ENCODE peak calls at places on chromosomes 12 and 14, in five cellular contexts. V is fibroblast of lung, C is astrocyte, U is HepG2, S is K562. R is an unnamed sample.

GRCh38 chr14:104035300-104035699 is 50.2 kb upstream of the ASPG start:
- DNase-seq in V (no peak), C (no peak), U (no peak), S (no peak), R (no peak)

GRCh38 chr12:104720346-104721064 is 237.6 kb downstream of the SLC41A2 start:
- DNase-seq in V (peak), C (peak), U (no peak), S (no peak), R (no peak)

GRCh38 chr12:45615268-45615667 is 114.2 kb upstream of the ARID2 start:
- DNase-seq in V (peak), C (peak), U (no peak), S (no peak), R (peak)

GRCh38 chr12:109121346-109121880 is 5.0 kb downstream of the ACACB start:
- DNase-seq in V (no peak), C (no peak), U (no peak), S (no peak), R (no peak)

GRCh38 chr14:68864301-68864810 is 71.5 kb upstream of the ZFP36L1 start:
- DNase-seq in V (no peak), C (no peak), U (no peak), S (no peak), R (no peak)

GRCh38 chr14:76763362-76764041 is 2.2 kb downstream of the VASH1 start:
- DNase-seq in V (no peak), C (peak), U (no peak), S (no peak), R (no peak)

GRCh38 chr12:63911336-63911735 is 66.8 kb downstream of the SRGAP1 start:
- DNase-seq in V (no peak), C (peak), U (no peak), S (no peak), R (no peak)

GRCh38 chr12:87820524-87821194 is 208.5 kb downstream of the C12orf50 start:
- DNase-seq in V (peak), C (peak), U (no peak), S (no peak), R (peak)

GRCh38 chr12:76519538-76519937 is 40.0 kb downstream of the OSBPL8 start:
- DNase-seq in V (no peak), C (peak), U (no peak), S (no peak), R (peak)

GRCh38 chr14:50937325-50937724 is 7.0 kb downstream of the PYGL start:
- DNase-seq in V (peak), C (peak), U (no peak), S (no peak), R (peak)

GRCh38 chr12:75720807-75721206 is 209.4 kb upstream of the KRR1 start:
- DNase-seq in V (no peak), C (no peak), U (no peak), S (no peak), R (peak)

GRCh38 chr12:27549801-27550652 is 26.0 kb downstream of the PPFIBP1 start:
- DNase-seq in V (peak), C (peak), U (peak), S (peak), R (peak)

GRCh38 chr12:104680506-104680905 is 223.8 kb downstream of the CHST11 start:
- DNase-seq in V (no peak), C (no peak), U (no peak), S (no peak), R (no peak)

GRCh38 chr12:115017346-115017745 is 333.4 kb upstream of the TBX3 start:
- DNase-seq in V (no peak), C (no peak), U (no peak), S (no peak), R (no peak)

GRCh38 chr14:32720927-32721326 is 217.8 kb upstream of the NPAS3 start:
- DNase-seq in V (no peak), C (peak), U (no peak), S (no peak), R (peak)

GRCh38 chr12:59973515-59973914 is 377.7 kb downstream of the SLC16A7 start:
- DNase-seq in V (peak), C (peak), U (no peak), S (no peak), R (peak)

DNA sequence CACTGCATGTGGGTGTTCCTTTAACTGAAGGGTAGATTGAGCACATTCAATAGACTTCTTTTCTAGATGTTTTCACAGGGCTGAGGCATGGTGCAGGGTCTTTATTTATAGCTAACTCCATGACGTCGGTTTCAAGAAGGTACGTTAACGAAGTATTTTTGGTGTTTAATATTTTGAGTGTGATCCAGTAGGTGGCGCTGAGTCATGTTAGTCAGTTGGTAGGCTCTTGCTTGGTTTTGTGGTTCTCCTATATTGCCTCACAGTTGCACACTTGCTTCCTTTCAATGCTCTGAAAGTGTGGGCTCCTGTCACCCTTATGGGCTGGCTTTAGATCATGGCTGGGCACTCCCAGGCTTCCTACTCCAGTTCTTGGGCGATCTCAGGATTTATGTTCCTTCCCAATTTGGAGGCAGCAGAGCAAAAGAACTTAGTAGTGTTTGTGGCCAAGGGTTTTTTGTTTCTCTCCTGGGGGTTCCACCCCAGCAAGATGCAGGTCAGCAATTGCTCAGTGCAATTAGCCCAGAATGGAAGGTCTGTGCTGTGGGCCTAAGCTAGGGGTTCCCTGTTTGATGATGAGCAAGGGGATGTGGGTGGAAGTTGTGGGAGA is 471.6 kb upstream of the FOXG1 start:
- DNase-seq in V (peak), C (peak), U (peak), S (no peak), R (peak)
- TF ChIP-seq CTCF in V (no peak), C (peak), U (peak), S (no peak), R (peak)

GRCh38 chr14:64942531-64943111 is at the start of gene GPX2:
- DNase-seq in V (no peak), C (no peak), U (peak), S (no peak), R (peak)

GRCh38 chr14:64944861-64945260 is 2.3 kb upstream of the GPX2 start:
- DNase-seq in V (no peak), C (no peak), U (no peak), S (no peak), R (no peak)

GRCh38 chr14:64945431-64945830 is 2.9 kb upstream of the GPX2 start:
- DNase-seq in V (no peak), C (no peak), U (no peak), S (no peak), R (no peak)

GRCh38 chr14:64943556-64943955 is 1.0 kb upstream of the GPX2 start:
- DNase-seq in V (no peak), C (no peak), U (no peak), S (no peak), R (no peak)

DNA sequence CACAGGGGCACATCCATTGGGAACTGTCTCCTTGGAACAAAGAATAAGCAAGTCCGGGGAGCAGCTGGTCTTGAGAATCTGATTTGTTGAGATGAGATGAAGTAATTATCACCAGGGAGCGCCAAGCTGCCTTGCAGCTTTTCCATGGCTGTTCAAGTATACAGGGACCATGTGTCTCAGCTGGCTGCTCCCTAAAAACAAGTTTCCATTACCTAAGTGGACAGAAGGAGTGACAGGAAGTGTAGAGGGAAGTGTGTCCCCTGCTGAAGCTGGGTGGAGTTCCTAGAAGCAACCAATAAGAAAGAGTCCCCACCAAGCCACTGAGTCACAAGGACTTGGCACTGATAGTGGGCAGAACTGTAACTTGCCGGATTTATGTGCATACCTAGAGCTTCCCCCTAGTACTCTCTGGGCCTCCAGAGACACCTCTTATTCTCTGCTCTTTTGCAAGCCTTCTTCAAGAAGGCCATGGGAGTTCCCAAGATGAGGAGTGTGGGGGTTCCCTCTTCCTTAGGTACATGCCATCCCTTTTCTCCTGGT is 1.5 kb upstream of the GPX2 start:
- DNase-seq in V (no peak), C (no peak), U (no peak), S (no peak), R (no peak)
- TF ChIP-seq EZH2 in V (no peak), C (no peak), U (no peak), S (no peak), R (no peak)

DNA sequence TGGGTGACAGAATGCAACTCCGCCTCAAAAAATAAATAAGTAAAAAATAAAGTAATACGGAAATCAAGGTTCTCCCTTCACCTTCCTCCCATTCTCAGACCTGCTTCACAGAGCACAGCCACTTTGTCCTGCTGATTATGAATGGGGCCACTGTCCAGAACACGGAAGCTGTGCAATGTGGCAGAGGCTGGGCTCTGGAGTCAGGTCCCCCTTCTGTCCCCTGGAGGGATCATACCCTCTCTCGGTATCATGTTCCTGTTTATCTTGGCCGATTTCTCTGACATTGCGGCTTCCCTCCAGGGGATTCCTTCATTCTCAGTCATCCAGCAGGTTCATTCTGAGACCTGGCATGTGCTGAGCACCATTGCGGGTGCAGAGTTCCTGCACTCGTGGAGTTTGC is 11.3 kb downstream of the PPP2R5C start:
- DNase-seq in V (no peak), C (no peak), U (peak), S (no peak), R (peak)
- H3K4me2 ChIP-seq in V (no peak), C (no peak), U (no peak), S (no peak), R (peak)

GRCh38 chr14:105532111-105532623 is 5.8 kb downstream of the TMEM121 start:
- DNase-seq in V (no peak), C (no peak), U (no peak), S (no peak), R (no peak)

GRCh38 chr14:105531088-105531957 is 4.9 kb downstream of the TMEM121 start:
- DNase-seq in V (no peak), C (no peak), U (no peak), S (no peak), R (no peak)

GRCh38 chr14:105533391-105533790 is 7.0 kb downstream of the TMEM121 start:
- DNase-seq in V (no peak), C (no peak), U (no peak), S (no peak), R (no peak)

GRCh38 chr14:105533811-105534498 is 7.6 kb downstream of the TMEM121 start:
- DNase-seq in V (no peak), C (no peak), U (no peak), S (no peak), R (no peak)

DNA sequence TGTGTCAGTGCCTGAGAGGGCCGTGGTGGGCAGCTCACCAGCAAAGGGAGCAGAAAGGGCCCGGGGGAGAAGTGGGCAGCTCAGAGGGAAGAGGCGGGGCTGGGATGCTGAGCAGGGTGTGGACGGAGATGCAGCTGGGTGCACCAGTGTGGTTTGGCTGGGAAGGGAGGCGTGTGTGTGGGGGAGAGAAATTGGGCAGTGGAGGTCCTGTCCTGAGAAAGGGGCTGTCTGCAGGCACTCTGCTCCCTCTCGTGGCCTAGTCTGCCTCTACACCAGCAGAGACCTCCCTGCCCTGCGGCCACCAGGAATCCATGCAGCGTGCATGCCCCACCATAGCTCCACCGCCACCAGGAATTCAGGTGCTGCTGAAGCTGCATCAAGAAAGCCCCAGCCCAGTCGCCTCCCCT is 6.4 kb downstream of the TMEM121 start:
- DNase-seq in V (peak), C (no peak), U (peak), S (peak), R (no peak)
- TF ChIP-seq CTCF in V (peak), C (no peak), U (peak), S (peak), R (no peak)

GRCh38 chr14:94771191-94771905 is 1.4 kb upstream of the GSC start:
- DNase-seq in V (no peak), C (no peak), U (no peak), S (no peak), R (no peak)

GRCh38 chr14:94775082-94775874 is 5.4 kb upstream of the GSC start:
- DNase-seq in V (no peak), C (no peak), U (no peak), S (no peak), R (no peak)

GRCh38 chr14:94771906-94772468 is 2.1 kb upstream of the GSC start:
- DNase-seq in V (no peak), C (no peak), U (no peak), S (no peak), R (no peak)

GRCh38 chr14:94773682-94774211 is 3.8 kb upstream of the GSC start:
- DNase-seq in V (no peak), C (no peak), U (no peak), S (no peak), R (no peak)

GRCh38 chr14:94773017-94773681 is 3.2 kb upstream of the GSC start:
- DNase-seq in V (no peak), C (no peak), U (no peak), S (no peak), R (no peak)
- TF ChIP-seq EZH2 in V (no peak), C (peak), U (no peak), S (no peak), R (no peak)

GRCh38 chr12:66638666-66639065 is 40.2 kb downstream of the GRIP1 start:
- DNase-seq in V (no peak), C (no peak), U (no peak), S (no peak), R (no peak)

GRCh38 chr12:66637693-66638301 is 41.1 kb downstream of the GRIP1 start:
- DNase-seq in V (no peak), C (peak), U (no peak), S (no peak), R (no peak)

GRCh38 chr12:66633676-66634075 is 45.2 kb downstream of the GRIP1 start:
- DNase-seq in V (peak), C (peak), U (no peak), S (no peak), R (peak)

GRCh38 chr12:66641057-66641456 is 37.8 kb downstream of the GRIP1 start:
- DNase-seq in V (no peak), C (no peak), U (no peak), S (no peak), R (no peak)

GRCh38 chr12:66636771-66637170 is 42.1 kb downstream of the GRIP1 start:
- DNase-seq in V (no peak), C (no peak), U (no peak), S (no peak), R (no peak)
- H3K4me2 ChIP-seq in V (no peak), C (no peak), U (no peak), S (no peak), R (no peak)